ENCODE peak calls at places on chromosomes 16 and 17, in eight cellular contexts. U is testis, X is lung, L is stomach, I is mammary epithelial cell, V is K562, H is body of pancreas, R is breast epithelium. D is an unnamed sample. For H3K36me3, the result is how much of the 10 kb centered on the place peaks cover.

GRCh38 chr16:1108299-1109252 is 12.5 kb upstream of the C1QTNF8 start:
- DNase-seq in I (no peak), H (peak), X (no peak), L (peak), R (peak), U (peak), V (no peak), D (no peak)

GRCh38 chr16:28181557-28181914 is 30.2 kb downstream of the XPO6 start:
- DNase-seq in X (peak), V (no peak), H (peak), U (no peak), L (peak), I (peak), R (no peak), D (no peak)

GRCh38 chr17:35750526-35751395 is 2.3 kb downstream of the GAS2L2 start:
- DNase-seq in V (peak), H (no peak), L (no peak), R (no peak), I (peak), U (no peak), X (no peak), D (no peak)

GRCh38 chr17:46780003-46780373 is 38.5 kb downstream of the WNT3 start:
- DNase-seq in X (no peak), H (no peak), I (no peak), U (no peak), R (no peak), L (no peak), V (no peak), D (no peak)

GRCh38 chr17:80942360-80943345 is 49.0 kb upstream of the CHMP6 start:
- DNase-seq in L (peak), H (peak), X (peak), V (no peak), R (peak), U (peak), I (no peak), D (peak)

GRCh38 chr16:15973460-15973859 is 24.0 kb downstream of the ABCC1 start:
- DNase-seq in U (no peak), X (no peak), L (no peak), R (no peak), V (no peak), H (no peak), I (no peak), D (no peak)

GRCh38 chr17:59827721-59828477 is 64.8 kb downstream of the TUBD1 start:
- DNase-seq in H (no peak), R (no peak), V (no peak), X (no peak), I (no peak), U (no peak), L (no peak), D (no peak)

GRCh38 chr16:30821891-30822290 is 34.9 kb upstream of the ZNF629 start:
- DNase-seq in V (no peak), U (no peak), X (no peak), I (no peak), L (no peak), R (no peak), H (no peak), D (no peak)

GRCh38 chr16:77385481-77385880 is 49.4 kb downstream of the ADAMTS18 start:
- DNase-seq in H (no peak), L (no peak), I (no peak), U (no peak), V (no peak), R (no peak), X (no peak), D (no peak)

GRCh38 chr16:67252806-67253497 is 4.2 kb downstream of the SLC9A5 start:
- DNase-seq in H (no peak), X (no peak), U (no peak), R (no peak), V (no peak), I (no peak), L (no peak), D (no peak)

GRCh38 chr17:46035112-46035818 is 36.2 kb downstream of the STH start:
- DNase-seq in V (no peak), L (no peak), H (peak), U (no peak), R (no peak), X (no peak), I (peak), D (no peak)

GRCh38 chr16:22977294-22977697 is 163.3 kb downstream of the HS3ST2 start:
- DNase-seq in I (peak), R (no peak), H (no peak), U (no peak), V (no peak), L (no peak), X (no peak), D (no peak)

GRCh38 chr17:42187833-42188232 is 2.6 kb upstream of the HCRT start:
- DNase-seq in U (no peak), I (no peak), X (no peak), V (no peak), H (no peak), L (no peak), R (no peak), D (no peak)

GRCh38 chr17:1087381-1088241 is 90.7 kb downstream of the TIMM22 start:
- DNase-seq in I (peak), H (peak), U (peak), R (peak), X (peak), L (peak), V (peak), D (no peak)

GRCh38 chr17:69431835-69432234 is 17.3 kb downstream of the MAP2K6 start:
- DNase-seq in X (no peak), R (no peak), V (no peak), I (no peak), L (no peak), H (no peak), U (no peak), D (no peak)

GRCh38 chr17:67662712-67663111 is 55.0 kb upstream of the NOL11 start:
- DNase-seq in H (no peak), V (no peak), L (no peak), R (no peak), I (no peak), U (no peak), X (no peak), D (no peak)

GRCh38 chr16:30041841-30042240 is 10.8 kb upstream of the TLCD3B start:
- DNase-seq in L (no peak), H (no peak), R (no peak), U (no peak), X (no peak), V (no peak), I (no peak), D (no peak)

GRCh38 chr16:66918803-66919568 is at the start of gene CDH16:
- DNase-seq in L (no peak), X (no peak), U (no peak), I (no peak), V (no peak), H (no peak), R (no peak), D (no peak)

GRCh38 chr16:89917773-89918452 is 749 bp upstream of the MC1R start:
- DNase-seq in I (peak), L (peak), U (peak), X (peak), R (no peak), V (peak), H (peak), D (peak)

GRCh38 chr16:89921131-89921698 is 1.9 kb upstream of the TUBB3 start:
- DNase-seq in R (no peak), U (no peak), X (no peak), L (no peak), V (no peak), H (no peak), I (no peak), D (no peak)

GRCh38 chr16:89920723-89921122 is 2.1 kb downstream of the MC1R start:
- DNase-seq in R (no peak), V (no peak), I (no peak), X (no peak), H (no peak), L (no peak), U (no peak), D (no peak)

GRCh38 chr16:89919535-89920406 is 1.1 kb downstream of the MC1R start:
- DNase-seq in L (no peak), V (no peak), U (no peak), X (no peak), I (no peak), H (no peak), R (no peak), D (no peak)

DNA sequence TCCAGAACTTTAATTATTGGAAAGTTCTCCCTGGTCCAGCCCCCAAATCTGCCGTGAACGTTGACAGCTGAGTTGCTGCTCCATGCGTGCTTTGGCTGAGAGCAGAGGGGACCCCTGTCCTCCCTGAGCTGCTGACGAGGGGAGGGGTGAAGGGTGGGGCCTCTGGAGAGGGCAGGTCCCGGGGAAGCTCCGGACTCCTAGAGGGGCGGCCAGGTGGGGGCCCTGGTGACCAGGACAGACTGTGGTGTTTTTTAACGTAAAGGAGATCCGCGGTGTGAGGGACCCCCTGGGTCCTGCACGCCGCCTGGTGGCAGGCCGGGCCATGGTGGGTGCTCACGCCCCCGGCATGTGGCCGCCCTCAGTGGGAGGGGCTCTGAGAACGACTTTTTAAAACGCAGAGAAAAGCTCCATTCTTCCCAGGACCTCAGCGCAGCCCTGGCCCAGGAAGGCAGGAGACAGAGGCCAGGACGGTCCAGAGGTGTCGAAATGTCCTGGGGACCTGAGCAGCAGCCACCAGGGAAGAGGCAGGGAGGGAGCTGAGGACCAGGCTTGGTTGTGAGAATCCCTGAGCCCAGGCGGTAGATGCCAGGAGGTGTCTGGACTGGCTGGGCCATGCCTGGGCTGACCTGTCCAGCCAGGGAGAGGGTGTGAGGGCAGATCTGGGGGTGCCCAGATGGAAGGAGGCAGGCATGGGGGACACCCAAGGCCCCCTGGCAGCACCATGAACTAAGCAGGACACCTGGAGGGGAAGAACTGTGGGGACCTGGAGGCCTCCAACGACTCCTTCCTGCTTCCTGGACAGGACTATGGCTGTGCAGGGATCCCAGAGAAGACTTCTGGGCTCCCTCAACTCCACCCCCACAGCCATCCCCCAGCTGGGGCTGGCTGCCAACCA is at the start of gene MC1R:
- DNase-seq in L (no peak), H (no peak), X (no peak), U (no peak), I (no peak), R (no peak), V (peak), D (no peak)
- H3K4me3 ChIP-seq in L (peak), H (no peak), X (no peak), U (no peak), I (no peak), R (peak), V (peak), D (peak)

GRCh38 chr17:17139972-17140589 is 66.1 kb downstream of the PLD6 start:
- DNase-seq in L (no peak), I (peak), H (no peak), U (no peak), V (no peak), R (no peak), X (no peak), D (no peak)

GRCh38 chr17:17141279-17141678 is 64.9 kb downstream of the PLD6 start:
- DNase-seq in L (no peak), I (no peak), R (no peak), V (no peak), U (peak), H (no peak), X (no peak), D (no peak)

GRCh38 chr17:17142556-17142955 is 63.6 kb downstream of the PLD6 start:
- DNase-seq in X (no peak), I (no peak), R (no peak), H (no peak), L (no peak), U (no peak), V (no peak), D (no peak)

GRCh38 chr17:17141860-17142552 is 64.1 kb downstream of the PLD6 start:
- DNase-seq in H (peak), V (peak), U (peak), I (peak), L (no peak), R (no peak), X (no peak), D (no peak)

DNA sequence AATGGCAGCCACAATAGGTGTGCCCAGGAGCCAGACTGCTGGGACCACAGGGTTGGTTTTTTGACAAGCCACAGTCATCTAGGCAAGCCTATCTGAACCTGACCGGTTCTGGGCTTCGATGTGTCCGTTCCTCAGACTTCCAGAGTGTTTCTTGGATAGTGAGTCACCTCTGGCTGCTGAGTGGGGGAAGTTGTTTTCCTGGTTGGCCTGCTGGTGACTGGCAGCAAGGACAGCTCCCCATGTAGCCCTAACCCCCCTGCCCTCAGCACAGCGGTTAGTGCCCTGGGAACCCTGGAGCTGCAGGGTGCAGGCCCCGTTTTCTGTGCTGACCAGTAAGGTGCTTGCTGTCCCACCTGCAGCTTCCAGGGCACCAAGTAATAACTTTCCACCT is 65.5 kb downstream of the PLD6 start:
- DNase-seq in H (no peak), X (no peak), U (no peak), R (no peak), V (no peak), I (peak), L (no peak), D (no peak)
- H3K36me3 ChIP-seq in H (under half), X (under half), U (under half), R (under half), V (under half), I (under half), L (half or more), D (half or more)

DNA sequence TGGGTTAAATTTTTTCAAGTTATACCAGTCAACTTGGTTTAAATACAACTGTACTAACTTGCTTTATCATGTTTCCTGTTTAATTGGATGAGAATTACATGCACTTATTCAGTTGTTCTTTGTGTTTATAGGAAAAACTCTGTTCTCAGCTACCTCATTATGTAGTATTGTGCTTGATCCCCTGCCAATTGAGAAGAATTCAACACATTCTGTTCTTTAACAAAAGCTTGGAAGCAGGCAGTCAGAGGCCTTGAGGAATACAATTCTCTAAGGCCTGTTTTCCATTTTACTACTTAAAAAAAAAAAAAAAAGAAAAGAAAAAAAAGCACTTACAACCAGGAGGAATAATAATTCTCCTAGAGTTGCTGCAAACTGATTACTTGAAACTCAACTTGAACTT is 60.6 kb upstream of the CMIP start:
- DNase-seq in R (no peak), X (no peak), U (no peak), L (no peak), V (no peak), H (no peak), I (no peak), D (no peak)
- H3K27ac ChIP-seq in R (peak), X (peak), U (no peak), L (peak), V (no peak), H (no peak), I (no peak), D (peak)

GRCh38 chr17:2939714-2940351 is 123.6 kb downstream of the OR1D5 start:
- DNase-seq in R (no peak), H (no peak), X (no peak), V (no peak), U (no peak), L (peak), I (no peak), D (no peak)
- H3K4me3 ChIP-seq in R (peak), H (no peak), X (no peak), V (no peak), U (no peak), L (peak), I (no peak), D (no peak)

GRCh38 chr17:27157297-27157696 is 136.6 kb upstream of the WSB1 start:
- DNase-seq in I (no peak), R (no peak), L (no peak), V (no peak), H (no peak), U (no peak), X (no peak), D (no peak)

GRCh38 chr17:27158390-27158789 is 135.5 kb upstream of the WSB1 start:
- DNase-seq in X (no peak), H (no peak), U (no peak), L (no peak), R (no peak), I (no peak), V (peak), D (no peak)

GRCh38 chr17:27155866-27156265 is 138.0 kb upstream of the WSB1 start:
- DNase-seq in U (no peak), V (peak), H (no peak), L (no peak), I (no peak), X (no peak), R (no peak), D (no peak)

GRCh38 chr17:27153005-27153404 is 140.9 kb upstream of the WSB1 start:
- DNase-seq in R (no peak), U (no peak), L (no peak), H (no peak), V (peak), X (no peak), I (no peak), D (no peak)

GRCh38 chr17:27157898-27158297 is 136.0 kb upstream of the WSB1 start:
- DNase-seq in U (no peak), V (no peak), X (no peak), R (no peak), I (no peak), L (no peak), H (no peak), D (no peak)
- H3K36me3 ChIP-seq in U (under half), V (under half), X (under half), R (under half), I (under half), L (under half), H (under half), D (under half)

GRCh38 chr17:77307479-77308198 is 166.9 kb downstream of the SEC14L1 start:
- DNase-seq in U (no peak), V (no peak), L (no peak), R (no peak), I (no peak), X (no peak), H (no peak), D (no peak)
- H3K27ac ChIP-seq in U (no peak), V (no peak), L (no peak), R (no peak), I (no peak), X (no peak), H (peak), D (no peak)

DNA sequence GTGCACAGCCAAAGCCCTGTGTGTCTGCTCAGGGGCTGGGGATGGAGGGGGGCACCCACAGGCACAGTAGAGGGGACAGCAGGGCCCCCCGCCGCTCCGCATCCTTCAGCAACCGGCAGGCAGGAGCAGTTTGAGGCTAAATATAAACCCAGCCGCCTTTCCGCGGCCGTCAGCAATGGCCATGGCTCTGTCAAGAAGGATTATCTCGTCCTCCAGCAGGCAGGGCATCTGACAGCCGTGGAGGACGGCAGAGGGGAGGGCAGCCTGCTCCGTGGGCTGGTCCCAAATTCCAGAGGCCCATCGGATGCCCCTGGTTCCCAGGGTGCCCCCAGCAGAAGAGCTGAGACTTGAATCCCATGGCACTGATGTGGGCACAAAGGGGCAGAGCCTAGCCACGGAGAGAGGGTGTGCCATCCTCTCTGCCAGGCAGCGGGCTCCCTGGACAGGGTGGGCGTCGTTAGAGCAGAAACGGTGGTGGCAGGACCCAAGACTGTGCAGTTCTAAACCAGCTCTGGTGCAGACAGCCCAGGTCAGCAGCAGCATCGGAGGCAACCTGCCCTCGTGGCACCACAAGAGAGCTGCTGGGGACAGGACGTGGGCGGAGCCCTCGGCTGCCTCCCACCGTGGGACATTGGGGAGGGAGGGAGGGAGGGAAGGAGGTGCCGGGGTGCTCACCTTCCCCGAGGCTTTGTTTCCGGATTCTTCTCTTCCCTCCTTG is 198.8 kb upstream of the CIBAR2 start:
- DNase-seq in L (no peak), X (no peak), U (no peak), I (no peak), R (no peak), H (no peak), V (no peak), D (no peak)
- H3K4me3 ChIP-seq in L (no peak), X (no peak), U (no peak), I (no peak), R (no peak), H (no peak), V (no peak), D (no peak)

DNA sequence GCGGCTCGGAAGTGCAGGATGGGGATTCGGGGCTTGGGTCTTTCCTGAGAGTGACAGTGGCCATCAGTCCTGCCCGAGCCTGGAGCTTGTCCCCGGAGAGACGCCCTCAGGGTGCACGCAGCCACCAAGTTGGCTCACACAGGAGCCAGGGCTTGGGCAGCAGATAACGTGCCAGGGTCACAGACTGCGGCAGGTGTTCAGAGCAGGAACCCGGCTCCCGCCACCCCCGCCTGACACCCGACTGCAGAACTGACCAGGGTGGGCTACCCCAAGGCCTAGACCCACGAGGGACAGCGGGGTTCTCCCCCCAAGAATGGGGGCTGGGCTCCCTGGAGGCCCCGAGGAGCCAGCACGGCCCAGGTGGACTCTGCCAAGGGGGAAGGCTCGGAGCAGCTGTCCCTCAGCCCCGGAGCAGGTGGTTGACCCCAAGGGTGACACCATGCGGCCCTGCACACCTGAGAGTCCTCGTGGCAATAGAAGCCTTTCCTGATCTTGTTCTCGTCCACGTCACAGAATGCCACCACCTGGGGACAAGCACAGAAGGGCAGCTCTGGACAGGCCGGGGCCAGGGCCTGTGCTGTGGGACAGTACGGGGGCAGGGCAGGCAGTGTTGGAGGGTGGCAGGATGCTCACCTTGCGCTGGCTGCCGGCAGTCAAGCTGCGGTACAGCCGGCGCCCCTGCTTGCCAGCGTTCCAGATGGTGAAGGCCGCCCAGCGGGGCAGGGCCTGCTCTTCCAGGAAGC is 117.1 kb upstream of the ZNF750 start:
- DNase-seq in H (peak), R (peak), V (no peak), L (peak), X (no peak), I (no peak), U (peak), D (no peak)
- H3K36me3 ChIP-seq in H (under half), R (under half), V (under half), L (under half), X (under half), I (under half), U (under half), D (under half)

GRCh38 chr17:43536236-43537088 is 9.7 kb downstream of the ETV4 start:
- DNase-seq in X (no peak), V (peak), R (no peak), I (peak), U (no peak), L (no peak), H (no peak), D (no peak)
- H3K27ac ChIP-seq in X (no peak), V (peak), R (no peak), I (peak), U (no peak), L (no peak), H (no peak), D (no peak)